ENCODE peak calls at places on chromosomes 6 and 20, in four cellular contexts. P is H1, K is HepG2, D is SK-N-SH. Q is an unnamed sample.

GRCh38 chr20:17992224-17992637 is 23.4 kb downstream of the MGME1 start:
- DNase-seq in P (no peak), K (no peak), D (no peak), Q (no peak)

GRCh38 chr6:36912583-36912982 is 26.8 kb downstream of the C6orf89 start:
- DNase-seq in P (no peak), K (no peak), D (no peak), Q (no peak)

GRCh38 chr6:56714982-56715456 is 72.3 kb upstream of the DST start:
- DNase-seq in P (peak; percentile 31), K (peak; percentile 81), D (peak; percentile 55), Q (no peak)

GRCh38 chr20:47921306-47922279 is 136.3 kb upstream of the SULF2 start:
- DNase-seq in P (no peak), K (no peak), D (no peak), Q (no peak)

GRCh38 chr6:88725111-88725711 is 238.2 kb downstream of the RNGTT start:
- DNase-seq in P (peak; percentile 47), K (peak; percentile 4), D (peak; percentile 15), Q (no peak)

GRCh38 chr6:134529921-134530320 is 212.0 kb upstream of the SGK1 start:
- DNase-seq in P (no peak), K (peak; percentile 93), D (no peak), Q (no peak)

GRCh38 chr6:133298335-133298734 is 57.2 kb downstream of the EYA4 start:
- DNase-seq in P (no peak), K (no peak), D (no peak), Q (no peak)

GRCh38 chr6:87197547-87197946 is 42.2 kb downstream of the ZNF292 start:
- DNase-seq in P (no peak), K (no peak), D (no peak), Q (no peak)

GRCh38 chr20:4601630-4602296 is 119.9 kb upstream of the PRND start:
- DNase-seq in P (no peak), K (no peak), D (peak; percentile 44), Q (no peak)

GRCh38 chr20:62728028-62728780 is 19.6 kb downstream of the NTSR1 start:
- DNase-seq in P (no peak), K (no peak), D (no peak), Q (peak; percentile 84)

GRCh38 chr6:39785281-39785680 is 6.9 kb upstream of the DAAM2 start:
- DNase-seq in P (no peak), K (no peak), D (no peak), Q (no peak)

GRCh38 chr20:39253051-39253682 is 291.0 kb downstream of the DHX35 start:
- DNase-seq in P (no peak), K (no peak), D (no peak), Q (no peak)

GRCh38 chr20:63661959-63662812 is 4.1 kb downstream of the RTEL1 start:
- DNase-seq in P (no peak), K (no peak), D (no peak), Q (no peak)

GRCh38 chr20:18916886-18917785 is 103.6 kb downstream of the SCP2D1 start:
- DNase-seq in P (no peak), K (no peak), D (no peak), Q (no peak)

GRCh38 chr6:11890209-11890608 is 111.6 kb upstream of the ADTRP start:
- DNase-seq in P (no peak), K (no peak), D (no peak), Q (no peak)

GRCh38 chr6:19838442-19839236 is 1.5 kb downstream of the ID4 start:
- DNase-seq in P (peak; percentile 58), K (peak; percentile 95), D (peak; percentile 45), Q (no peak)

GRCh38 chr20:35954907-35955251 is 577 bp upstream of the SCAND1 start:
- DNase-seq in P (no peak), K (peak; percentile 58), D (no peak), Q (no peak)

GRCh38 chr20:64103871-64104666 is 3.3 kb downstream of the NPBWR2 start:
- DNase-seq in P (no peak), K (no peak), D (no peak), Q (no peak)

GRCh38 chr6:15220062-15220461 is 25.8 kb upstream of the JARID2 start:
- DNase-seq in P (no peak), K (no peak), D (no peak), Q (no peak)

GRCh38 chr6:43376551-43376981 is 7.1 kb upstream of the ZNF318 start:
- DNase-seq in P (no peak), K (no peak), D (no peak), Q (no peak)

GRCh38 chr6:46014511-46015118 is 1.0 kb downstream of the CLIC5 start:
- DNase-seq in P (no peak), K (no peak), D (no peak), Q (no peak)

GRCh38 chr6:34592208-34592952 is 36.3 kb upstream of the SPDEF start:
- DNase-seq in P (no peak), K (no peak), D (no peak), Q (no peak)
- TF ChIP-seq GABPA in P (no peak), K (no peak), D (no peak), Q (no peak)

GRCh38 chr6:105892577-105893262 is 193.4 kb upstream of the PRDM1 start:
- DNase-seq in P (no peak), K (peak; percentile 38), D (no peak), Q (peak; percentile 95)
- TF ChIP-seq GABPA in P (no peak), K (no peak), D (no peak), Q (no peak)

GRCh38 chr20:45908086-45908485 is 3.9 kb downstream of the PLTP start:
- DNase-seq in P (no peak), K (no peak), D (no peak), Q (no peak)

GRCh38 chr20:45902199-45902701 is 9.7 kb downstream of the PLTP start:
- DNase-seq in P (no peak), K (no peak), D (no peak), Q (no peak)

GRCh38 chr20:45904583-45905504 is 7.1 kb downstream of the PLTP start:
- DNase-seq in P (no peak), K (no peak), D (no peak), Q (peak; percentile 38)

GRCh38 chr20:45907219-45907948 is 4.6 kb downstream of the PLTP start:
- DNase-seq in P (no peak), K (no peak), D (no peak), Q (no peak)

DNA sequence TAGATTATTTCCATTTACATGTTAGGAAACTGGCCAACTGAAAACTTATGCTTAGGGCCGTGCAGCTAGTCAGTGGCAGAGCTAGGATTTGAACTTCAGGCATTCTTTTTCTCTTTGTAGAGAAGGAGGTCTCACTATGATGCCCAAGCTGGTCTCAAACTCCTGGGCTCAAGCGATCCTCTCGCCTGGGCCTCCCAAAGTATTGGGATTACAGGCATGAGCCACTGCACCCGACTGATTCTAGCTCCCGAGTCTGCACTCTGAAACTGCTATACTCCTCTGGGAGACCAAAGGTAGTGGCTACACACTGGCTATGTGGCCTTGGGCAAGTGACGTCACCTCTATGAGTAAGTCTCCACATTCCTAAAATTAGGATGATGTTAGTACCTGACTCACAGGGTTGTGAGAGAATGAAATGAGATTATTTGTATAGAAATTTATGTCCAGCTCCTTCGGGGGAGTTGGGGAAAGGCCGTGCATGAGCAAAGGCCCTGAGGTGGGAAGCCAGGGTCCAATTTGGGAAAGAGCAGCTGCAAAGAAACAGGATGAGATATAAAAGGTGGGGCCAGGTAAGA is 6.4 kb downstream of the PLTP start:
- DNase-seq in P (no peak), K (peak; percentile 87), D (no peak), Q (no peak)
- TF ChIP-seq GABPA in P (no peak), K (no peak), D (no peak), Q (no peak)

GRCh38 chr20:32368930-32369329 is 10.8 kb downstream of the ASXL1 start:
- DNase-seq in P (no peak), K (no peak), D (no peak), Q (no peak)
- TF ChIP-seq GABPA in P (no peak), K (no peak), D (no peak), Q (no peak)

DNA sequence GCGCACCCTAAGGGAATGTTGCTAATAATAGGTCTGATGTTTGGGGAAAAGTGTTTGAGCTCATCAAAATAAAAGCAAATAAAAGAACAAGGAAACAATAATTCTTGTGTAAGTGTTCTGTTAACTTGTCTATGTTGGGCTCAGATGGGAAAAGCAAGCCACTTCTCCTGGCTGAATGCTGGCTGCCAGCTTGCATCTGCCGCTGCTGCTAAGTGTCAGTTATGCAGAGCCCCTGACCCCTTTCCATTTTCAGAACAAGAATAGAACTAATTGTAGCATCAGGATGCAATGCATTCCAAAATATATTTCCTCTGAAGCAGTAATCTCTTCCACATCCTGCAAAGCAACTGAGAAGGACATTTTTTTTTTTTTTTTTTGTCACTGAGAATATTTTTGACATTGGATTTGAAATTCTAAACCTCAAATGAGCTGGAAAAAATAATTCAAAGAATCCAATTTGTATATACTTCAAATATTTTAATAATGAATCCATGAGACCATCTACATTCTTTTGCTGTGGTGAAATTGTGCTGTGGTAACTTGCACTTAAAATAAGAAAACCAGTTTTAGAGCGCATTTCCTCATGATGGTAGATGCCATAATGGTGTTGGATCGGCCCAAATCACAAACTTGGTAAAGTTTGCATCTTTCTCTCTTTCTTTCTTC is 43.9 kb upstream of the DEK start:
- DNase-seq in P (no peak), K (no peak), D (no peak), Q (no peak)
- TF ChIP-seq GABPA in P (no peak), K (no peak), D (no peak), Q (no peak)

DNA sequence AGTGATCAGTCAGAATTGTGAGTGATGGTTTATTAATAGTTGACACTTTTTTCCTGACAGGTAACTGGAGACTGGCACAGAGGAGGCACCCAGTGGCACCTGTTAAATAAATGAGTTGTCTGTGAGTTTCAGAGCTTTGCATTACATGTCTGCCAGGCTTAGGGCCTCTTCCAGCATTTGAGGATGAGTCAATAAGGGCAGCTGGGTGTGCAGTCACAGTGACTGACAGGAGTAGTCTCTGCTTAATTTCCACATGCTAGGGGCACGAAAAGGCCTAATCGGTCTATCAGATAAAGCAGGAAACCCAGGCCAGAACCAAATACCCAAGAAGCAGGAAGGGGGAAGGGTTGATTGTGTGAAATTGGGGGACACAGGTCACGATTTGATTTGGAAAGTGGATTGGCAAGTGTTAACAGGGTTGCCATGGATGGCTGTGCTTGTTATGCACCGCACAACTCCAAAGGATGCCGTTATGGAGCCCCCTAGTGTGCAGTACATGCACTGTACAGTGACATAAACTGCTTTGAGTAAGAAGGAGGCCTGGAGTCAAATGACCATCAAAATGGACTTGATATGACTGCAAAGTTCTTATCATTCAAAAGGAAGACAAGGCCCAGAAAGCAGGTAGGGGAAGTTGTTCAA is 111.9 kb upstream of the GGTLC1 start:
- DNase-seq in P (no peak), K (peak; percentile 70), D (peak; percentile 53), Q (peak; percentile 20)
- TF ChIP-seq GABPA in P (no peak), K (no peak), D (no peak), Q (no peak)

DNA sequence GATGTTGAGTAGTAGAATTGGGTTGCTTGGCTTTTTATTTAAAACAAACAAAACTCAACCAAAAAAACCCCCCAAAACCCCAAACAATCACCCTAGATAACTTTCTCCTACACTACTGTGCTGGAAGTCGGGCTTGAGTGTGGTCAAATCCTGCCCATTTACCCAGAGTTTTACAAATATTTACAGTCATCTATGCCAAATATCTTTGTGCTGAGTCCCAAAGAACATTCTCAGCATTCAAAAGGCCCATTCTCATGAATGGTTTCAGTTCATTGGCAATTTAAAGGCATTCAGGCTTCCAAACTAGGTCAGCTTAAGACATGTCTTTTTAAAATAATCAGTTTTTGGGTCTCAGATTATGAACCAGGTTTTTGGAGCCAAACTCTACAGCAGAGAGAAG is 1.8 kb downstream of the RNF144B start:
- DNase-seq in P (no peak), K (peak; percentile 82), D (no peak), Q (no peak)
- TF ChIP-seq GABPA in P (no peak), K (no peak), D (no peak), Q (no peak)

Q was measured in HL-60.